ENCODE peak calls at places on chromosomes 7 and 10, in nine cellular contexts. Q, A, D, Z, G, M, H, F and J are unnamed samples.

GRCh38 chr7:79308176-79308575 is 145.3 kb downstream of the MAGI2 start:
- DNase-seq in Q (no peak), A (no peak), D (no peak), Z (peak), G (peak), M (no peak), H (no peak), F (no peak), J (no peak)

GRCh38 chr7:148888300-148888699 is 4.2 kb upstream of the EZH2 start:
- DNase-seq in Q (no peak), A (no peak), D (no peak), Z (no peak), G (no peak), M (no peak), H (no peak), F (no peak), J (no peak)

GRCh38 chr7:34011017-34011680 is 105.8 kb downstream of the BMPER start:
- DNase-seq in Q (no peak), A (no peak), D (no peak), Z (no peak), G (no peak), M (no peak), H (no peak), F (no peak), J (no peak)

GRCh38 chr7:47520408-47520807 is 61.5 kb downstream of the TNS3 start:
- DNase-seq in Q (no peak), A (peak), D (peak), Z (no peak), G (no peak), M (no peak), H (no peak), F (no peak), J (no peak)

GRCh38 chr7:28408105-28408973 is 4.0 kb upstream of the CREB5 start:
- DNase-seq in Q (no peak), A (peak), D (peak), Z (no peak), G (peak), M (no peak), H (peak), F (no peak), J (no peak)

GRCh38 chr7:15916666-15917388 is 230.3 kb upstream of the MEOX2 start:
- DNase-seq in Q (no peak), A (no peak), D (no peak), Z (no peak), G (no peak), M (no peak), H (no peak), F (no peak), J (no peak)

GRCh38 chr10:112585052-112585451 is 138.0 kb downstream of the VTI1A start:
- DNase-seq in Q (peak), A (no peak), D (no peak), Z (peak), G (no peak), M (no peak), H (no peak), F (no peak), J (no peak)

GRCh38 chr10:125692932-125693847 is 10.2 kb upstream of the TEX36 start:
- DNase-seq in Q (peak), A (no peak), D (no peak), Z (no peak), G (no peak), M (no peak), H (no peak), F (no peak), J (no peak)

GRCh38 chr10:105044902-105045301 is 403.8 kb downstream of the SORCS3 start:
- DNase-seq in Q (no peak), A (no peak), D (no peak), Z (no peak), G (no peak), M (no peak), H (no peak), F (no peak), J (no peak)

GRCh38 chr10:31374146-31374696 is 55.2 kb downstream of the ZEB1 start:
- DNase-seq in Q (no peak), A (no peak), D (no peak), Z (no peak), G (no peak), M (no peak), H (no peak), F (no peak), J (no peak)

GRCh38 chr10:110151467-110151866 is 55.9 kb upstream of the MXI1 start:
- DNase-seq in Q (peak), A (peak), D (peak), Z (no peak), G (no peak), M (peak), H (no peak), F (no peak), J (no peak)

GRCh38 chr10:110214380-110214826 is 7.0 kb downstream of the MXI1 start:
- DNase-seq in Q (no peak), A (no peak), D (no peak), Z (no peak), G (no peak), M (no peak), H (peak), F (no peak), J (no peak)

GRCh38 chr7:108311446-108312168 is 144.6 kb downstream of the NRCAM start:
- DNase-seq in Q (no peak), A (no peak), D (no peak), Z (no peak), G (no peak), M (no peak), H (no peak), F (peak), J (no peak)

GRCh38 chr7:136998495-136998894 is 130.0 kb downstream of the CHRM2 start:
- DNase-seq in Q (no peak), A (no peak), D (no peak), Z (no peak), G (no peak), M (no peak), H (no peak), F (no peak), J (no peak)

GRCh38 chr7:7257899-7258692 is 75.8 kb downstream of the C1GALT1 start:
- DNase-seq in Q (no peak), A (no peak), D (peak), Z (no peak), G (no peak), M (no peak), H (peak), F (peak), J (no peak)

GRCh38 chr7:130960208-130960988 is 226.4 kb upstream of the KLF14 start:
- DNase-seq in Q (no peak), A (no peak), D (no peak), Z (peak), G (no peak), M (no peak), H (no peak), F (peak), J (peak)

GRCh38 chr7:17971392-17971791 is 31.1 kb upstream of the SNX13 start:
- DNase-seq in Q (no peak), A (no peak), D (no peak), Z (no peak), G (no peak), M (no peak), H (no peak), F (no peak), J (no peak)

GRCh38 chr10:70334526-70335245 is 47.7 kb downstream of the LRRC20 start:
- DNase-seq in Q (no peak), A (peak), D (no peak), Z (no peak), G (no peak), M (no peak), H (no peak), F (no peak), J (no peak)

GRCh38 chr10:21292763-21293517 is 232.5 kb downstream of the SKIDA1 start:
- DNase-seq in Q (peak), A (peak), D (peak), Z (peak), G (peak), M (peak), H (no peak), F (no peak), J (peak)

GRCh38 chr10:24453404-24453830 is 244.5 kb downstream of the KIAA1217 start:
- DNase-seq in Q (no peak), A (no peak), D (no peak), Z (no peak), G (no peak), M (no peak), H (no peak), F (no peak), J (no peak)
- TF ChIP-seq POLR2AphosphoS5 in Q (no peak), A (no peak), D (no peak), Z (no peak), G (no peak), M (no peak), H (no peak), F (no peak), J (no peak)

GRCh38 chr10:49080965-49081364 is 34.4 kb downstream of the VSTM4 start:
- DNase-seq in Q (no peak), A (no peak), D (no peak), Z (no peak), G (no peak), M (no peak), H (no peak), F (no peak), J (no peak)

GRCh38 chr10:49080071-49080470 is 35.3 kb downstream of the VSTM4 start:
- DNase-seq in Q (no peak), A (no peak), D (no peak), Z (no peak), G (no peak), M (no peak), H (no peak), F (no peak), J (peak)

GRCh38 chr10:49082767-49083166 is 32.6 kb downstream of the VSTM4 start:
- DNase-seq in Q (no peak), A (no peak), D (no peak), Z (no peak), G (no peak), M (no peak), H (no peak), F (no peak), J (no peak)

GRCh38 chr10:49081532-49082275 is 33.6 kb downstream of the VSTM4 start:
- DNase-seq in Q (no peak), A (no peak), D (no peak), Z (no peak), G (peak), M (no peak), H (no peak), F (no peak), J (no peak)

GRCh38 chr10:49083256-49083655 is 32.1 kb downstream of the VSTM4 start:
- DNase-seq in Q (no peak), A (no peak), D (no peak), Z (no peak), G (no peak), M (no peak), H (no peak), F (no peak), J (no peak)
- TF ChIP-seq POLR2AphosphoS5 in Q (no peak), A (no peak), D (peak), Z (no peak), G (no peak), M (no peak), H (no peak), F (no peak), J (no peak)

DNA sequence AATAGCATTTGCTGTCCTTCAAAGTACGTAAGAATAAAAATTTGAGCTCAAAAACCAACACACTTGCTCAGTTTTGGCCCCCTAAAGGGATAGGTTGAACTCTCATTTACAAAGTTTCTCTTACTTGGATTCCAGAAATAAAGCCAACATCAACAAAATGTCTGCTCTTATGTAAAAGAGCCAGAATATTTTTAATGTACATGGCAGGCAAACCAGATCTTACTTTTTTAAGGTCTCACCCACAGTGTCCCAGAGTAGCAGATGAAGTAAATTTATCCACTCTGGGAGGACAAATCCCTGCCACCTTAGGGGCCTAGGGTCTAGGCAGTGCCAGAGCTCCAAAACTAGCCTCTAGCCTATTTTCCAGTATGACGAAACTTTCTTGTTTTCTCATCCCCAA is 159.6 kb downstream of the SKAP2 start:
- DNase-seq in Q (no peak), A (no peak), D (no peak), Z (no peak), G (no peak), M (no peak), H (no peak), F (no peak), J (no peak)
- TF ChIP-seq POLR2AphosphoS5 in Q (no peak), A (no peak), D (no peak), Z (no peak), G (no peak), M (no peak), H (no peak), F (no peak), J (no peak)

DNA sequence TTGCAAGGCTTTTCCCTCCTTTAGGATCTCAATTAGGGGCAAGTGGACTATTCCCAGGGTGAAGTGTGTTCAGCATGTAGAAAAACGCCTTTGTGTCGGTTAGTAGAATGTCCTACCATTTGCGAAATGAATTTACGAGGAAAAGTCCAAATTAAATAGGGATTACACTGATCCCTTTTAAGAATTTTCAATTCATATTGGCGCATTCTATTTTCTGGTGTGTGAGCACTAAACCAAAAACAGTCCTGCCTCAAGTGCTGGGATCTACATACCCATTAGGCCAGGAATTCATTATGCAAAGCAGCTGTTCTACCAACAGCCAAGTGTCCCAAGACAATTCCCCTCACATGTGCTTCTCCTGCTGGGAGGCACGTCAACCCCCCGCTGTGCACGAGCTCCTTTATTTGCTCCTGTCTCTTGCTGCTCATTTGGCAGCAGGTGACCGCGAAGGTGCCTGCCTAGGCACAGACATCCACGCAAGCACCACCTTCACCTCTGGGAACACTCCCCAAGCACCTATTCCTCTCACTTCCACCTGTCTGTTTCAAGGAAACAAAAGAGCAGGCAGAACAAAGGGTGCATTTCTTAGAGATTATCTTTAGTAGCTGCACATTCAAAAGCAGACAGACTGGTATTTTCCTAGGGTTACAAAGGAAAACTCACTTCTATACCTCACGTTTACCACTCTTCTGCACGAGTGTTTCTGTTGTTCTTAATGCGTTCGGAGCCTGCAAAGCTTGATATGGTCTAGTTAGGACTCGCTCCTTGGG is 134.6 kb upstream of the FGFR2 start:
- DNase-seq in Q (no peak), A (no peak), D (no peak), Z (no peak), G (peak), M (no peak), H (no peak), F (no peak), J (no peak)
- TF ChIP-seq POLR2AphosphoS5 in Q (no peak), A (no peak), D (no peak), Z (no peak), G (no peak), M (no peak), H (no peak), F (no peak), J (no peak)

GRCh38 chr7:27099839-27100225 is 2.7 kb downstream of the HOXA2 start:
- DNase-seq in Q (no peak), A (no peak), D (no peak), Z (no peak), G (no peak), M (no peak), H (no peak), F (no peak), J (no peak)

GRCh38 chr7:27097686-27098492 is 2.1 kb upstream of the HOXA1 start:
- DNase-seq in Q (no peak), A (no peak), D (no peak), Z (no peak), G (peak), M (no peak), H (no peak), F (no peak), J (no peak)

GRCh38 chr7:27099224-27099838 is 3.2 kb downstream of the HOXA2 start:
- DNase-seq in Q (no peak), A (no peak), D (no peak), Z (no peak), G (peak), M (no peak), H (no peak), F (no peak), J (no peak)

GRCh38 chr7:27096756-27097514 is 1.1 kb upstream of the HOXA1 start:
- DNase-seq in Q (no peak), A (no peak), D (peak), Z (no peak), G (peak), M (no peak), H (no peak), F (no peak), J (no peak)

DNA sequence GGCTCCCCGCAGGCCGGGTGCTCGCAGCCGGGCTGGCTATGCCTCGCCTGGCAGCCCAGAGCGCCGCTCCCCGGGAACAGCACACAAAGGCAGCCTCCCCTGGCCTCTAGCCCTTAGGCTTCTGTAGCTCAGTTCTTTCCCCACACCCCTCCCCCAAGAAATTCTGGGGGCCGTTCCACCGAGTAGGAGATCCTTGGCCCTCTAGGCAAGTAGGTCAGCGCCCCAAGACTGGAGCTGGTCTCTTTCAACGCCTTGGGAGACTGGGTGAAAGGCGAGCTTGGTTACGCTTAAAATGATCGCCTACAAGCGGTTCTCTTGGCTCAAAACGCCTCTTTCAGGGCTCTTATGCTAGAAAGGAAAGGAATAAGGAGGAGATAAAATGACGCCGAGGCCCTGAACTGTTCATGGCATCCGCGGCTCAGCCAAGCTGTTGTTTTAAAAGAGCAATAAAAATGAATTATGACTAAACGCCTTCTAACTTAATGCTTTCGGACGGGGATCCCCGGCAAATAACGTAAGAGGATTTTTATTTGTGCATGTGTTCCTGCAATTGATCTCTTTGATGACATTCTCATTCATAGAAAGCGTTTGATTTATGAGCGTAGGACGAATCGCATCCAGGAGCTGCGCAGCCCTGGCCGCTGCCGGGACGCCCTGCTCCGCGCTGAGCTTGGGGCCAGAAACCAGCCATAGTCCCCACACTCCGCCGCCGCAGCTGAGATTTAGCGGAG is 2.9 kb upstream of the HOXA1 start:
- DNase-seq in Q (no peak), A (no peak), D (peak), Z (no peak), G (peak), M (no peak), H (no peak), F (no peak), J (no peak)
- TF ChIP-seq POLR2AphosphoS5 in Q (peak), A (no peak), D (peak), Z (no peak), G (no peak), M (no peak), H (no peak), F (no peak), J (no peak)

DNA sequence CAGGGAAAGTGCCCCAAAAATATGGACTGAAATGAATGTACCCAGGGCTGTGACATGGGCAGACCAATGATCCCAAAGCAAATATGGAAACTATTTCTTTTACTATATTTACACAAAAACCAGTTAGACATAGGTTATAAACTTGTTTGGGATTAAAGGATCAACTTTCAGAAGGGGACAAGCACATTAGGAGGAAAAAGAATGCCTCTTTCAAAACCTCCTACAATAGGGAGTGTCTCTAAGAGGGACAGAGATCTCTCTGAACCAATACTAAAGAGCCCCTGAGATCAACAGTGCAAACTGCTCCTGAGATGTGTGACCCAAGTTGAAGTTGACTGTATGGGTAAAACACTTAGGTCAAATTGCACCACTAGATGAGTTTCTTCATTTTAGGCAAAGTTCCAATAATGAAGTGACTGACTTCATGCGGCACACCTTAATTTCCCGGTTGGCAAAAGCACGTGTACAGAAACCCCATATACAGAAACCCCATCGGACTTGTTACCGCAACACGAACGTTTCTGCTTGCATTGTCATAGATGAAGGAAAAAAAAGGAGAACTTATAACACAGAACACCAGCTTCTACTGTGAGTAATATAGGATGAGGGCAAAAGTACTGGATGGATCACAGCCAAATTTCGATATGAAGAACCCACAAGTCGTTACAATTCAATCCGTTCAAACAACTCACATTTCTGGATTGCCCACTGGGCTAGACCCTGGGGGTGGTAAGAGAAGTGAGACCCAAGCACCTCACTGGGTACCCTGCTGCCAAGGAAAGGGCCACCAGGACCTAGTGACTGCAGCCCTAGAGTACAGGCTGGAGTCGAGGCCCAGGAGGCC is 4.3 kb downstream of the SVIL start:
- DNase-seq in Q (peak), A (no peak), D (no peak), Z (no peak), G (no peak), M (no peak), H (no peak), F (no peak), J (no peak)
- TF ChIP-seq POLR2AphosphoS5 in Q (peak), A (no peak), D (no peak), Z (no peak), G (no peak), M (no peak), H (no peak), F (no peak), J (no peak)

GRCh38 chr10:52683776-52684175 is 88.8 kb downstream of the MBL2 start:
- DNase-seq in Q (no peak), A (no peak), D (no peak), Z (no peak), G (no peak), M (no peak), H (no peak), F (no peak), J (no peak)
- TF ChIP-seq POLR2AphosphoS5 in Q (no peak), A (no peak), D (no peak), Z (no peak), G (no peak), M (no peak), H (no peak), F (no peak), J (no peak)